ENCODE peak calls at places on chromosomes 1 and 21, in ten cellular contexts. Y, H, C, U, L, I, G, R, F and K are unnamed samples. For H3K27me3 and H3K36me3, the result is how much of the 10 kb centered on the place peaks cover.

GRCh38 chr1:56831874-56832693 is 12.9 kb upstream of the FYB2 start:
- DNase-seq in Y (peak), H (peak), C (peak), U (peak), L (peak), I (peak), G (no peak), R (peak), F (peak), K (peak)

GRCh38 chr21:45200596-45201296 is 86.9 kb downstream of the POFUT2 start:
- DNase-seq in Y (no peak), H (no peak), C (no peak), U (no peak), L (no peak), I (no peak), G (no peak), R (no peak), F (no peak), K (no peak)

GRCh38 chr1:28313710-28314510 is 14.9 kb upstream of the MED18 start:
- DNase-seq in Y (no peak), H (no peak), C (peak), U (peak), L (peak), I (peak), G (no peak), R (peak), F (peak), K (peak)

GRCh38 chr1:202158810-202159533 is 1.4 kb downstream of the PTPN7 start:
- DNase-seq in Y (no peak), H (peak), C (no peak), U (no peak), L (no peak), I (no peak), G (no peak), R (no peak), F (no peak), K (no peak)

GRCh38 chr1:159591981-159592380 is 4.4 kb downstream of the APCS start:
- DNase-seq in Y (no peak), H (no peak), C (no peak), U (no peak), L (no peak), I (no peak), G (no peak), R (no peak), F (peak), K (no peak)

GRCh38 chr1:153774780-153775431 is at the start of gene SLC27A3:
- DNase-seq in Y (peak), H (peak), C (peak), U (peak), L (peak), I (peak), G (peak), R (peak), F (no peak), K (no peak)

GRCh38 chr1:165047985-165048384 is 308.5 kb downstream of the LMX1A start:
- DNase-seq in Y (no peak), H (no peak), C (no peak), U (no peak), L (no peak), I (no peak), G (peak), R (no peak), F (no peak), K (no peak)

GRCh38 chr1:17239420-17239819 is 9.5 kb upstream of the PADI3 start:
- DNase-seq in Y (no peak), H (peak), C (peak), U (peak), L (no peak), I (no peak), G (no peak), R (peak), F (peak), K (peak)

GRCh38 chr1:235011064-235011598 is 117.5 kb downstream of the TOMM20 start:
- DNase-seq in Y (no peak), H (no peak), C (peak), U (no peak), L (no peak), I (no peak), G (no peak), R (no peak), F (no peak), K (no peak)

GRCh38 chr1:85544689-85545203 is 35.8 kb upstream of the CCN1 start:
- DNase-seq in Y (no peak), H (no peak), C (no peak), U (no peak), L (no peak), I (peak), G (no peak), R (peak), F (peak), K (no peak)

GRCh38 chr1:26582053-26582835 is 52.7 kb downstream of the RPS6KA1 start:
- DNase-seq in Y (no peak), H (no peak), C (no peak), U (no peak), L (no peak), I (no peak), G (no peak), R (no peak), F (no peak), K (peak)

GRCh38 chr1:184482113-184482512 is 95.3 kb downstream of the C1orf21 start:
- DNase-seq in Y (peak), H (no peak), C (no peak), U (peak), L (peak), I (peak), G (no peak), R (peak), F (peak), K (peak)

GRCh38 chr21:32056791-32057190 is 184.0 kb downstream of the HUNK start:
- DNase-seq in Y (no peak), H (no peak), C (peak), U (no peak), L (no peak), I (no peak), G (peak), R (no peak), F (no peak), K (no peak)

GRCh38 chr21:39029086-39029772 is 154.0 kb downstream of the PSMG1 start:
- DNase-seq in Y (no peak), H (no peak), C (no peak), U (no peak), L (no peak), I (no peak), G (no peak), R (peak), F (peak), K (no peak)

GRCh38 chr1:24102966-24103365 is 9.0 kb downstream of the MYOM3 start:
- DNase-seq in Y (peak), H (no peak), C (no peak), U (no peak), L (peak), I (peak), G (no peak), R (no peak), F (no peak), K (peak)

GRCh38 chr1:109761227-109762038 is 2.3 kb downstream of the EPS8L3 start:
- DNase-seq in Y (peak), H (peak), C (no peak), U (peak), L (no peak), I (no peak), G (no peak), R (no peak), F (no peak), K (no peak)

GRCh38 chr1:189597083-189597482 is 880.6 kb downstream of the BRINP3 start:
- DNase-seq in Y (no peak), H (no peak), C (no peak), U (no peak), L (no peak), I (peak), G (no peak), R (no peak), F (no peak), K (peak)

GRCh38 chr21:24225432-24225831 is 1381.8 kb downstream of the MRPL39 start:
- DNase-seq in Y (no peak), H (no peak), C (no peak), U (no peak), L (no peak), I (no peak), G (no peak), R (peak), F (peak), K (no peak)

GRCh38 chr1:225882699-225883615 is 777 bp upstream of the TMEM63A start:
- DNase-seq in Y (peak), H (no peak), C (peak), U (peak), L (peak), I (peak), G (no peak), R (peak), F (peak), K (peak)

GRCh38 chr1:110449661-110450651 is 993 bp upstream of the PROK1 start:
- DNase-seq in Y (no peak), H (no peak), C (no peak), U (no peak), L (no peak), I (no peak), G (no peak), R (peak), F (no peak), K (no peak)

GRCh38 chr1:245875581-245876263 is 631.4 kb downstream of the SMYD3 start:
- DNase-seq in Y (no peak), H (no peak), C (no peak), U (no peak), L (no peak), I (no peak), G (no peak), R (no peak), F (no peak), K (no peak)

GRCh38 chr1:220300442-220301121 is 28.3 kb upstream of the RAB3GAP2 start:
- DNase-seq in Y (peak), H (peak), C (peak), U (peak), L (peak), I (peak), G (no peak), R (peak), F (peak), K (peak)

GRCh38 chr1:29332204-29332603 is 95.9 kb downstream of the PTPRU start:
- DNase-seq in Y (no peak), H (peak), C (peak), U (peak), L (no peak), I (peak), G (no peak), R (peak), F (peak), K (peak)

GRCh38 chr1:109198745-109199144 is 15.0 kb upstream of the SARS1 start:
- DNase-seq in Y (no peak), H (no peak), C (no peak), U (no peak), L (no peak), I (no peak), G (no peak), R (no peak), F (peak), K (peak)

GRCh38 chr1:15154480-15155036 is 1.0 kb downstream of the TMEM51 start:
- DNase-seq in Y (peak), H (no peak), C (peak), U (peak), L (peak), I (no peak), G (no peak), R (no peak), F (no peak), K (no peak)

GRCh38 chr1:61502011-61502410 is 222.9 kb downstream of the TM2D1 start:
- DNase-seq in Y (no peak), H (no peak), C (no peak), U (no peak), L (no peak), I (no peak), G (peak), R (no peak), F (no peak), K (no peak)

GRCh38 chr1:93129507-93130099 is 50.5 kb downstream of the MTF2 start:
- DNase-seq in Y (no peak), H (no peak), C (no peak), U (no peak), L (no peak), I (no peak), G (no peak), R (no peak), F (no peak), K (no peak)

GRCh38 chr1:77413541-77414335 is 131.9 kb downstream of the AK5 start:
- DNase-seq in Y (no peak), H (no peak), C (no peak), U (no peak), L (no peak), I (no peak), G (no peak), R (no peak), F (no peak), K (no peak)

DNA sequence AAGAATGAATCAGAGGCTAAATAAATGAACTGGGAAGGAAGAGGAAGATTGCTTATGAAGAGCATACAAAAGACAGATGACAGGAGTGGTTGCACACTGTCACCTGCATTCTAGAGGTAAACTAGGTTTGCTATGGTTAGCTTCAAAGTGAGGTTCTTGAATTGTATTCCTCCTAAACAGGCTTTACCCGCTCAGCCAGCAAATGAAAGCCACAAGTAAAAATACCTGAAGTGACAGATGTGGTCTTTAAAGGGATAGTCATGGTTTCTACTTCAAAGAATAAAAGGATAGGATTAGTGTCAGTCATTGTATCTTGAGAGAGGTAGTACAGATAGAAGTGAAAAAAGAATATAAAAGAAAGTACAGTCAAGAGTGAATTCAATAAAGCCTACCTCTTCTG is 32.4 kb upstream of the PRDX6 start:
- DNase-seq in Y (no peak), H (peak), C (no peak), U (no peak), L (no peak), I (no peak), G (no peak), R (no peak), F (no peak), K (no peak)
- H3K4me3 ChIP-seq in Y (no peak), H (peak), C (peak), U (no peak), L (no peak), I (no peak), G (no peak), R (no peak), F (no peak), K (no peak)

DNA sequence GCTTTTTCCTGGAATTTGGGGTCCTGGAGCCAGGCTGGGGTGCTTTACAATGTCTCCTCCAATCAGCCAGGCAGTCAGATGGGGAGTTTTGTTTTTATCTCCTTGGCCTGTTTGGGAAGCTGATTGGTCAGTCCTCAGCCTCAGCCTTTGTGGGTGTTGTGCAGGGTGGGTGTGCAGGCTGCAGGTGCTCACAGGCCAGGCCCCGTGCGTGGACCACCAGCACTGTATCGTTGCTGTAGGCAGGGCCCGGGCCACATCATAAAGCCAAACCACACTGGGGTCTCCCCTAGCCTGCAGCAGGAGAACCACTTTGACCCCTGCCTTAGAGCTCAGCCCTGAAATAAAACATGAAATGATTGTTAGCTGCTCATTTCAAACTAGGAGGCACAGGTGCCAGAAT is 8.6 kb downstream of the PRDM16 start:
- DNase-seq in Y (no peak), H (no peak), C (no peak), U (no peak), L (no peak), I (no peak), G (no peak), R (no peak), F (no peak), K (no peak)
- H3K27me3 ChIP-seq in Y (half or more), H (under half), C (half or more), U (under half), L (under half), I (under half), G (under half), R (under half), F (under half), K (under half)

DNA sequence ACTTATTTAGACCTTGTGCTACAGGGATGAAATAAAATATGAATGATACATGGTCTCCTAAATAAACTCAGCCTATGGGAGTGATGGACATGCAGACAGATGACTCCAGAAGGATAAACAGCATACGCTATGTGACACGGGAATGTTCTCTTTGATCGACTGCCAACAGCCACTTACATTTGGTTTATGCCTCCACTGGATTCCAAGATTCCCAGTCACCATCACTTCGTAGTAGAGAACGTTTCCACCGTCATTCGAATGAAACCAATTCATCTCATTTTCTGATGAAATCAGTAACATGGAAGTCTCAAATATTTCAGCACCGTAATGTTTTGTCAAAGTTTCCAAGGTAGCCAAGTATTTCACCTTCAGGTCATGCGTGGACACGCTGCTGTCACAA is 99.7 kb downstream of the JAK1 start:
- DNase-seq in Y (no peak), H (no peak), C (no peak), U (no peak), L (no peak), I (no peak), G (no peak), R (peak), F (peak), K (no peak)
- H3K36me3 ChIP-seq in Y (half or more), H (under half), C (under half), U (under half), L (under half), I (under half), G (half or more), R (under half), F (half or more), K (under half)

GRCh38 chr1:100039571-100039970 is 69.8 kb downstream of the SLC35A3 start:
- DNase-seq in Y (no peak), H (no peak), C (no peak), U (no peak), L (no peak), I (no peak), G (no peak), R (peak), F (no peak), K (no peak)
- H3K4me3 ChIP-seq in Y (peak), H (peak), C (peak), U (peak), L (peak), I (no peak), G (peak), R (peak), F (peak), K (peak)

GRCh38 chr1:167360120-167360519 is 139.4 kb downstream of the POU2F1 start:
- DNase-seq in Y (no peak), H (no peak), C (no peak), U (no peak), L (no peak), I (no peak), G (no peak), R (no peak), F (peak), K (no peak)
- H3K27me3 ChIP-seq in Y (under half), H (under half), C (under half), U (under half), L (under half), I (under half), G (under half), R (under half), F (under half), K (under half)